ENCODE peak calls at places on chromosome X, in four cellular contexts. R is MM.1S, T is coronary artery, C is RPMI7951. E is an unnamed sample.

GRCh38 chrX:27565992-27566391 is 24.2 kb upstream of the DCAF8L2 start:
- DNase-seq in R (no peak), T (no peak), C (no peak), E (no peak)

GRCh38 chrX:71056857-71057256 is 11.3 kb downstream of the SNX12 start:
- DNase-seq in R (no peak), T (no peak), C (no peak), E (no peak)

GRCh38 chrX:100829730-100830129 is 9.5 kb downstream of the CSTF2 start:
- DNase-seq in R (no peak), T (no peak), C (peak; percentile 61), E (no peak)

GRCh38 chrX:55074851-55075467 is at the start of gene PAGE2B:
- DNase-seq in R (no peak), T (no peak), C (no peak), E (peak; percentile 55)

GRCh38 chrX:47370278-47370677 is at the start of gene ZNF157:
- DNase-seq in R (no peak), T (no peak), C (no peak), E (no peak)

GRCh38 chrX:124863303-124863702 is 456.4 kb upstream of the TEX13C start:
- DNase-seq in R (no peak), T (no peak), C (no peak), E (no peak)

GRCh38 chrX:10137516-10137915 is 19.3 kb upstream of the CLCN4 start:
- DNase-seq in R (no peak), T (no peak), C (no peak), E (no peak)

GRCh38 chrX:16826207-16826606 is 39.9 kb downstream of the TXLNG start:
- DNase-seq in R (peak; percentile 39), T (no peak), C (peak; percentile 53), E (no peak)

E was measured in type B pancreatic cell.